ENCODE peak calls at places on chromosomes 6 and 20, in six cellular contexts. I is upper lobe of left lung, M is GM23338, N is HCT116, C is spleen, W is Panc1. B is an unnamed sample.

GRCh38 chr6:43129434-43130194 is 41.5 kb upstream of the SRF start:
- DNase-seq in M (peak; percentile 79), W (no peak), C (no peak), N (no peak), I (no peak), B (no peak)

GRCh38 chr6:138979365-138979764 is 8.7 kb downstream of the REPS1 start:
- DNase-seq in I (no peak), N (no peak), M (no peak), C (no peak), W (no peak), B (no peak)

GRCh38 chr6:42742116-42742894 is 3.6 kb downstream of the TBCC start:
- DNase-seq in I (no peak), N (no peak), W (no peak), M (no peak), C (no peak), B (no peak)

GRCh38 chr6:128438311-128438916 is 82.0 kb downstream of the PTPRK start:
- DNase-seq in C (no peak), N (no peak), W (no peak), M (peak; percentile 21), I (no peak), B (no peak)

GRCh38 chr6:140744648-140745320 is 1370.3 kb upstream of the CITED2 start:
- DNase-seq in I (no peak), C (no peak), M (no peak), W (no peak), N (no peak), B (peak; percentile 0)

GRCh38 chr6:84050408-84050807 is 16.8 kb downstream of the MRAP2 start:
- DNase-seq in N (no peak), C (no peak), M (no peak), I (no peak), W (no peak), B (no peak)

GRCh38 chr6:70298070-70298469 is 4.8 kb downstream of the COL9A1 start:
- DNase-seq in C (no peak), W (no peak), M (no peak), I (no peak), N (no peak), B (no peak)

GRCh38 chr20:61486198-61486597 is 234.1 kb downstream of the CDH4 start:
- DNase-seq in M (no peak), W (no peak), N (no peak), C (no peak), I (no peak), B (no peak)

GRCh38 chr6:112216699-112217551 is 37.4 kb downstream of the LAMA4 start:
- DNase-seq in C (no peak), W (peak; percentile 82), M (no peak), N (no peak), I (no peak), B (no peak)

GRCh38 chr6:137654365-137654981 is 160.3 kb upstream of the OLIG3 start:
- DNase-seq in W (no peak), I (no peak), M (no peak), N (no peak), C (no peak), B (no peak)

GRCh38 chr20:60402209-60403058 is 444.2 kb downstream of the CDH26 start:
- DNase-seq in I (no peak), W (no peak), N (no peak), C (no peak), M (no peak), B (no peak)

GRCh38 chr6:76416821-76417605 is 344.6 kb upstream of the IMPG1 start:
- DNase-seq in I (no peak), C (no peak), N (no peak), M (no peak), W (no peak), B (no peak)

GRCh38 chr6:48069280-48069679 is 41.7 kb downstream of the PTCHD4 start:
- DNase-seq in C (no peak), W (no peak), M (peak; percentile 43), N (no peak), I (no peak), B (no peak)
- TF ChIP-seq POLR2AphosphoS5 in C (no peak), W (no peak), M (no peak), N (no peak), I (no peak), B (no peak)

DNA sequence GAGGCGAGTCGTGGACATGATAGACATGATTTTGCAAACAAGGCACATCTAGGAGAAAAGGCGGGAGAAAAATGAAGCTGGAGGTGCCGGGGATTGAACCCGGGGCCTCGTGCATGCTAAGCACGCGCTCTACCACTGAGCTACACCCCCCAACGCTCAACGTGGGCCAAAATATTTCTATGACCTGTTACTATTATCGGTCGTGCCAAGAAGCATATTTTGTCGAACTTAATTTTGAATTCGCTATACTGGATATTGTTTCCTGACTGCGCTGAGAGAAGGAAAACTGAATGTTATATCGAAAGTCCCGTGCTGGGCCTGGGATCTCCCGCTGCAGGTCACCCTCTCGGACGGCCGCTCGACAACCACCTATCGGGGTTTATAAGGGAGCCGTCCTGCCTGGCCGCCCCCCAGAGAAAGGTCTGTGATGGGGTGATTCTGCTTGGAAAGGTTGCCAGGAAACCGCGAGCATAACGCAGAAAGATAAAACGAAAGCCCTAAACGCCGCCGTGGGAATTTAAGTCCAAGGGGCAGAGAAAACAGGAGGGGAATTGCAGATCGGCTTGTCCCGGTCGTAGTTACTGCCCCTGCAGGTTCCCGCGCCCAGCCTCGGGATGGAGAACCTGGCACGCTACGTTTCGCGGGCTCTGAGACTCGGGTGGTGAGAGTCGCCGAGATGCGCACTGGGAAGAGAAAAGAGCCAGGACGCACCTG is 60.0 kb downstream of the TRIM27 start:
- DNase-seq in W (peak; percentile 93), M (peak; percentile 75), N (peak; percentile 81), I (peak; percentile 62), C (peak; percentile 86), B (peak; percentile 24)
- TF ChIP-seq POLR2AphosphoS5 in W (peak; percentile 32), M (no peak), N (no peak), I (no peak), C (no peak), B (no peak)

DNA sequence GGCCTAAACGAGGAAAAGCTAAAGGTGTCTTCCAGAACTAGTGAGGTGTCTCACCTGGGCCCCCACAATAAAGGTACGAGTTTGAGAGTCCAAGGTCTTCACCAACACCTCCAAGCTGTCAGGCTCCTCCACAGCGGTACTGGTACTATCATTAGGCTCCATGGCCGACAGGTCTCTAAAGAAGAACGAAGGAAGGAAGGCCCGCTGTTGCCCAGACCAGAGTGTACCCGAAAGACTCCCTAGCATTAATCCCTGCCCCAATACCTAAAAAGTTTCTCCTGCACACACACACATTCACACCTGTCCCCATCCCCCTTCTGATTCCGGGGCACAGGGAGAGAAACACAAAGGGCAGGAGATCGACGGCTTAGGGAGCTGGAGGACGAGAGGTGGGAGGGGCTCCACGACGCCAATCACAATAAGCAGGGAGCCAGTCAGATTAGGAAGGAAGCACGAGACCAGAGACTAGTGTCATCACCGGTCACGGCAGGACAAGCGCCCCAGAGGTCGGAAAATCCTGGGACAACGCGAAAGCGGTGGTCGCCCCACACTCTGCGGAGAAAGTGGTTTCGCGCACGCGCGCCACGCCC is 764 bp downstream of the BAG6 start:
- DNase-seq in M (peak; percentile 90), W (no peak), N (peak; percentile 55), C (no peak), I (peak; percentile 88), B (no peak)
- TF ChIP-seq POLR2AphosphoS5 in M (peak; percentile 12), W (no peak), N (no peak), C (no peak), I (peak; percentile 58), B (no peak)

DNA sequence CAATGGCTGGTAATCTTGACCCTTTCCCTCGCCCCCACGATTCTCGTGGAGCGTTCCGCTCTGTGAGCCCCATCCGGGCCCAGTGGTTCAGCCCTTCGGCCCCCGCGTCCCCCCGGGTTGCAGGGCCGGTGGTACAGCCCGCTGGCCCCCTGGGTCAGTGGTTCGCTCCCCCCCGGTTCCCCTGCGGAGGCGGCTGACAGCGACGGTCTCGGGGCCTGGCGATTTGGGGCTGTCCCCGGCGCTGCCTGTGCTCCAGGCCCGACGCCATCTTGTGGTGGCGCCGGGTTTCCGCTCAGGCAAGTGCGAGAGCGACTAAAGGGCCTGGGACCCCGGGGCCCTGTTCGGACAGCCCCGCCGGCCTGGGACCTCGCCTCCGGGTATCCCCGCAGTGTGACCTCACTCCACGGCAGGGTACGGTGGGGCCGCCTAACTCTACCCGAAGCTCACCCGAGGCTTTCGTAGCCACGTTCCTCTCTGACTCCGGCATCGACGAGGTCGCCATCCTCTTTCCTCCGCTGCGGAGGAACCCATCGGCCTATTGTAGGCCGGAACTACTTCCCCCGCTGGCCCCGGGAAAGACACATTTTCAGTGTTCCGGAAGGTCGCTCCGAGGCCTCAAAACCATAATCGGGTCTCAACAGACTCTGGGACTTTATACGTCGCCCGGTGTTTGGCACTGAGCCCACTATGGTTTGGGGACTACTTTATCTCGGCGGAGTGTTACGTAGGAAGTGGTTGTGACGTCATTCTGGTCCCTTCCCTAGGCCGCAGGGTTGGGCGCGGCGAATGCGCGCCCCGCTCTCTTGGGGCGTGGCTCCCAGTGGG is at the start of gene ZNF335:
- DNase-seq in C (peak; percentile 99), N (peak; percentile 95), M (peak; percentile 97), I (peak; percentile 95), W (peak; percentile 85), B (peak; percentile 97)
- TF ChIP-seq POLR2AphosphoS5 in C (peak; percentile 90), N (peak; percentile 8), M (no peak), I (peak; percentile 79), W (peak; percentile 59), B (peak; percentile 72)

GRCh38 chr6:107612762-107613415 is 123.0 kb downstream of the SOBP start:
- DNase-seq in N (no peak), W (no peak), C (no peak), I (no peak), M (no peak), B (no peak)
- TF ChIP-seq POLR2AphosphoS5 in N (no peak), W (no peak), C (no peak), I (no peak), M (no peak), B (no peak)

GRCh38 chr6:147604373-147604772 is 95.9 kb downstream of the SAMD5 start:
- DNase-seq in N (no peak), M (no peak), C (no peak), W (no peak), I (no peak), B (no peak)
- TF ChIP-seq POLR2AphosphoS5 in N (no peak), M (no peak), C (no peak), W (no peak), I (no peak), B (no peak)

DNA sequence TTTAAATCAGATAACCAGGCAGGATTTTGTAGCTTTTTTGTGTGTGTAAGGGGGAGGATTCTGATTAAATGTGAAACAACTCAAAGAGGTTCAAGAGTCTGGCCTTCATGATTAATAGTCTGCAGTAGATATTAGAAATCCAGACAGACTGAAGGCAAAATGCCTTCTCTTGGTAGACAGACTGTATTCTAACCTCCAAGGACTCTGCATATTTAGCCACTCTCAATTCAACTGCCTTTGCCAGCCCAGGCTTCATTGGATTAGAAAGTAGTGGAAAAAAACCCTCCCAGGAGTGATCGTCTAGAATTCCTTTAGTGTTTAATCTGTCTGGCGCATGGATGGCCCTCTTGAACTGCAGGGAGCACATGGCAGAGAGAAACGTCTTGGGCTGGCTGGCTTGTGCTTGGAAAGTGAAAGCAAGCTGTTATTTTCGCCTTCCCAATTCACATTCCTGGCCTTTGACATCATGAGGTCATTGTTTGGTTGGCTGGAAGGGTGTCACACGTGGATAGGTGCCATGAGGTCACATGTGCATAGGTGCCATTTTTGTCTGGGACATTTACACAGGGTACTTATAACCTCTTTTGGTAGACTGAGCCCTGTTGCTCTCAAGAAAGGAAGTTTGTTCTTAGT is 30.8 kb upstream of the NEDD9 start:
- DNase-seq in C (no peak), N (no peak), I (peak; percentile 82), W (peak; percentile 27), M (no peak), B (no peak)
- TF ChIP-seq POLR2AphosphoS5 in C (no peak), N (no peak), I (peak; percentile 89), W (no peak), M (no peak), B (no peak)

B was measured in GM12892.